ENCODE peak calls at places on chromosomes 3 and 15, in six cellular contexts. E is Right ventricle myocardium superior, O is progenitor cell of endocrine pancreas, W is breast epithelium, A is HCEC 1CT, Y is iris pigment epithelial cell. C is an unnamed sample.

GRCh38 chr3:69999191-70000027 is at the start of gene SAMMSON:
- DNase-seq in E (peak), O (no peak), W (no peak), A (peak), Y (peak), C (no peak)

GRCh38 chr15:75620776-75621536 is 4.6 kb downstream of the SNUPN start:
- DNase-seq in E (peak), O (no peak), W (peak), A (peak), Y (peak), C (no peak)

GRCh38 chr3:63578858-63579257 is 73.6 kb upstream of the SNTN start:
- DNase-seq in E (no peak), O (no peak), W (no peak), A (no peak), Y (no peak), C (no peak)

GRCh38 chr3:63818282-63819150 is 583 bp upstream of the C3orf49 start:
- DNase-seq in E (no peak), O (peak), W (peak), A (peak), Y (peak), C (peak)

GRCh38 chr15:70096215-70096974 is 1.3 kb downstream of the TLE3 start:
- DNase-seq in E (peak), O (no peak), W (peak), A (peak), Y (peak), C (peak)

GRCh38 chr15:40445411-40446055 is 4.8 kb downstream of the BAHD1 start:
- DNase-seq in E (no peak), O (no peak), W (peak), A (peak), Y (peak), C (no peak)

GRCh38 chr3:65439641-65440040 is 599.1 kb downstream of the MAGI1 start:
- DNase-seq in E (peak), O (peak), W (no peak), A (peak), Y (peak), C (no peak)

GRCh38 chr3:150341893-150342292 is 66.2 kb upstream of the TSC22D2 start:
- DNase-seq in E (no peak), O (no peak), W (no peak), A (no peak), Y (no peak), C (no peak)

GRCh38 chr15:31128919-31129768 is 27.6 kb upstream of the TRPM1 start:
- DNase-seq in E (peak), O (peak), W (peak), A (peak), Y (peak), C (peak)

GRCh38 chr3:160796813-160797164 is 40.8 kb downstream of the PPM1L start:
- DNase-seq in E (no peak), O (no peak), W (no peak), A (no peak), Y (no peak), C (no peak)

GRCh38 chr15:40769310-40770146 is at the start of gene C15orf62:
- DNase-seq in E (no peak), O (no peak), W (peak), A (no peak), Y (peak), C (peak)